ENCODE peak calls at places on chromosomes 13 and 19, in six cellular contexts. One of them, this sample, is unnamed.

GRCh38 chr19:12484011-12484370 is 625 bp downstream of the ZNF709 start:
- DNase-seq in stimulated activated CD4-positive, alpha-beta T cell treated with anti-CD3 and anti-CD28 coated beads, Interleukin-15, amount 100 ng/mL, for 1 hour: no peak
- DNase-seq in iPS DF 6.9: no peak
- DNase-seq in endothelial cell: no peak
- DNase-seq in fibroblast of lung: peak
- DNase-seq in AG09319: no peak
- DNase-seq in this sample: no peak

GRCh38 chr13:51626749-51627148 is 42.5 kb downstream of the WDFY2 start:
- DNase-seq in fibroblast of lung: no peak
- DNase-seq in AG09319: no peak
- DNase-seq in stimulated activated CD4-positive, alpha-beta T cell treated with anti-CD3 and anti-CD28 coated beads, Interleukin-15, amount 100 ng/mL, for 1 hour: no peak
- DNase-seq in iPS DF 6.9: no peak
- DNase-seq in endothelial cell: no peak
- DNase-seq in this sample: no peak

GRCh38 chr19:31439270-31439573 is 90.0 kb upstream of the TSHZ3 start:
- DNase-seq in AG09319: no peak
- DNase-seq in endothelial cell: no peak
- DNase-seq in stimulated activated CD4-positive, alpha-beta T cell treated with anti-CD3 and anti-CD28 coated beads, Interleukin-15, amount 100 ng/mL, for 1 hour: no peak
- DNase-seq in fibroblast of lung: no peak
- DNase-seq in iPS DF 6.9: no peak
- DNase-seq in this sample: no peak

GRCh38 chr19:29841559-29842367 is 30.0 kb downstream of the CCNE1 start:
- DNase-seq in iPS DF 6.9: no peak
- DNase-seq in endothelial cell: no peak
- DNase-seq in AG09319: no peak
- DNase-seq in fibroblast of lung: no peak
- DNase-seq in stimulated activated CD4-positive, alpha-beta T cell treated with anti-CD3 and anti-CD28 coated beads, Interleukin-15, amount 100 ng/mL, for 1 hour: no peak
- DNase-seq in this sample: no peak

GRCh38 chr13:29845440-29846056 is 4.9 kb downstream of the UBL3 start:
- DNase-seq in AG09319: no peak
- DNase-seq in iPS DF 6.9: no peak
- DNase-seq in fibroblast of lung: peak
- DNase-seq in endothelial cell: no peak
- DNase-seq in stimulated activated CD4-positive, alpha-beta T cell treated with anti-CD3 and anti-CD28 coated beads, Interleukin-15, amount 100 ng/mL, for 1 hour: no peak
- DNase-seq in this sample: no peak

GRCh38 chr13:104799152-104799551 is 1732.9 kb upstream of the SLC10A2 start:
- DNase-seq in fibroblast of lung: no peak
- DNase-seq in AG09319: no peak
- DNase-seq in stimulated activated CD4-positive, alpha-beta T cell treated with anti-CD3 and anti-CD28 coated beads, Interleukin-15, amount 100 ng/mL, for 1 hour: no peak
- DNase-seq in endothelial cell: no peak
- DNase-seq in iPS DF 6.9: no peak
- DNase-seq in this sample: no peak

GRCh38 chr13:95201814-95202521 is 99.3 kb downstream of the ABCC4 start:
- DNase-seq in iPS DF 6.9: no peak
- DNase-seq in fibroblast of lung: peak
- DNase-seq in endothelial cell: no peak
- DNase-seq in AG09319: no peak
- DNase-seq in stimulated activated CD4-positive, alpha-beta T cell treated with anti-CD3 and anti-CD28 coated beads, Interleukin-15, amount 100 ng/mL, for 1 hour: no peak
- DNase-seq in this sample: no peak

GRCh38 chr13:24680258-24680920 is at the start of gene ATP12A:
- DNase-seq in endothelial cell: peak
- DNase-seq in AG09319: no peak
- DNase-seq in fibroblast of lung: no peak
- DNase-seq in iPS DF 6.9: no peak
- DNase-seq in stimulated activated CD4-positive, alpha-beta T cell treated with anti-CD3 and anti-CD28 coated beads, Interleukin-15, amount 100 ng/mL, for 1 hour: peak
- DNase-seq in this sample: no peak

GRCh38 chr19:47729468-47729798 is 15.9 kb upstream of the NOP53 start:
- DNase-seq in stimulated activated CD4-positive, alpha-beta T cell treated with anti-CD3 and anti-CD28 coated beads, Interleukin-15, amount 100 ng/mL, for 1 hour: no peak
- DNase-seq in fibroblast of lung: peak
- DNase-seq in AG09319: peak
- DNase-seq in endothelial cell: peak
- DNase-seq in iPS DF 6.9: no peak
- DNase-seq in this sample: no peak

GRCh38 chr19:53308339-53308811 is 25.2 kb upstream of the ZNF845 start:
- DNase-seq in fibroblast of lung: peak
- DNase-seq in AG09319: no peak
- DNase-seq in iPS DF 6.9: peak
- DNase-seq in endothelial cell: peak
- DNase-seq in stimulated activated CD4-positive, alpha-beta T cell treated with anti-CD3 and anti-CD28 coated beads, Interleukin-15, amount 100 ng/mL, for 1 hour: no peak
- DNase-seq in this sample: no peak

GRCh38 chr13:27578121-27579030 is 42.0 kb downstream of the LNX2 start:
- DNase-seq in AG09319: no peak
- DNase-seq in iPS DF 6.9: no peak
- DNase-seq in endothelial cell: no peak
- DNase-seq in stimulated activated CD4-positive, alpha-beta T cell treated with anti-CD3 and anti-CD28 coated beads, Interleukin-15, amount 100 ng/mL, for 1 hour: no peak
- DNase-seq in fibroblast of lung: no peak
- DNase-seq in this sample: no peak

GRCh38 chr13:51249254-51249653 is 27.1 kb downstream of the FAM124A start:
- DNase-seq in AG09319: no peak
- DNase-seq in stimulated activated CD4-positive, alpha-beta T cell treated with anti-CD3 and anti-CD28 coated beads, Interleukin-15, amount 100 ng/mL, for 1 hour: no peak
- DNase-seq in fibroblast of lung: peak
- DNase-seq in endothelial cell: no peak
- DNase-seq in iPS DF 6.9: no peak
- DNase-seq in this sample: no peak

GRCh38 chr19:11446652-11447301 is 11.3 kb downstream of the PRKCSH start:
- DNase-seq in stimulated activated CD4-positive, alpha-beta T cell treated with anti-CD3 and anti-CD28 coated beads, Interleukin-15, amount 100 ng/mL, for 1 hour: peak
- DNase-seq in iPS DF 6.9: no peak
- DNase-seq in AG09319: no peak
- DNase-seq in endothelial cell: peak
- DNase-seq in fibroblast of lung: peak
- DNase-seq in this sample: no peak

GRCh38 chr13:94968040-94968756 is 255.9 kb upstream of the SOX21 start:
- DNase-seq in endothelial cell: peak
- DNase-seq in stimulated activated CD4-positive, alpha-beta T cell treated with anti-CD3 and anti-CD28 coated beads, Interleukin-15, amount 100 ng/mL, for 1 hour: no peak
- DNase-seq in AG09319: no peak
- DNase-seq in fibroblast of lung: peak
- DNase-seq in iPS DF 6.9: no peak
- DNase-seq in this sample: no peak

GRCh38 chr13:33213024-33213795 is 72.3 kb downstream of the STARD13 start:
- DNase-seq in stimulated activated CD4-positive, alpha-beta T cell treated with anti-CD3 and anti-CD28 coated beads, Interleukin-15, amount 100 ng/mL, for 1 hour: no peak
- DNase-seq in AG09319: no peak
- DNase-seq in endothelial cell: no peak
- DNase-seq in iPS DF 6.9: no peak
- DNase-seq in fibroblast of lung: no peak
- DNase-seq in this sample: no peak

GRCh38 chr13:73059460-73060250 is 850 bp downstream of the KLF5 start:
- DNase-seq in fibroblast of lung: no peak
- DNase-seq in stimulated activated CD4-positive, alpha-beta T cell treated with anti-CD3 and anti-CD28 coated beads, Interleukin-15, amount 100 ng/mL, for 1 hour: peak
- DNase-seq in AG09319: no peak
- DNase-seq in iPS DF 6.9: no peak
- DNase-seq in endothelial cell: peak
- DNase-seq in this sample: peak

GRCh38 chr19:33440241-33440640 is 66.7 kb downstream of the CEBPG start:
- DNase-seq in fibroblast of lung: no peak
- DNase-seq in iPS DF 6.9: no peak
- DNase-seq in endothelial cell: no peak
- DNase-seq in AG09319: no peak
- DNase-seq in stimulated activated CD4-positive, alpha-beta T cell treated with anti-CD3 and anti-CD28 coated beads, Interleukin-15, amount 100 ng/mL, for 1 hour: no peak
- DNase-seq in this sample: no peak

GRCh38 chr19:21328402-21328801 is 808 bp downstream of the ZNF708 start:
- DNase-seq in fibroblast of lung: no peak
- DNase-seq in iPS DF 6.9: no peak
- DNase-seq in AG09319: no peak
- DNase-seq in stimulated activated CD4-positive, alpha-beta T cell treated with anti-CD3 and anti-CD28 coated beads, Interleukin-15, amount 100 ng/mL, for 1 hour: no peak
- DNase-seq in endothelial cell: no peak
- DNase-seq in this sample: peak

GRCh38 chr13:26219726-26220125 is 2.4 kb downstream of the RNF6 start:
- DNase-seq in iPS DF 6.9: no peak
- DNase-seq in AG09319: no peak
- DNase-seq in stimulated activated CD4-positive, alpha-beta T cell treated with anti-CD3 and anti-CD28 coated beads, Interleukin-15, amount 100 ng/mL, for 1 hour: no peak
- DNase-seq in fibroblast of lung: peak
- DNase-seq in endothelial cell: no peak
- DNase-seq in this sample: no peak

GRCh38 chr19:46618670-46619231 is 6.1 kb downstream of the PTGIR start:
- DNase-seq in endothelial cell: no peak
- DNase-seq in stimulated activated CD4-positive, alpha-beta T cell treated with anti-CD3 and anti-CD28 coated beads, Interleukin-15, amount 100 ng/mL, for 1 hour: no peak
- DNase-seq in iPS DF 6.9: no peak
- DNase-seq in AG09319: no peak
- DNase-seq in fibroblast of lung: peak
- DNase-seq in this sample: no peak

GRCh38 chr13:27632214-27632613 is 10.5 kb downstream of the POLR1D start:
- DNase-seq in iPS DF 6.9: no peak
- DNase-seq in fibroblast of lung: no peak
- DNase-seq in endothelial cell: no peak
- DNase-seq in AG09319: no peak
- DNase-seq in stimulated activated CD4-positive, alpha-beta T cell treated with anti-CD3 and anti-CD28 coated beads, Interleukin-15, amount 100 ng/mL, for 1 hour: no peak
- DNase-seq in this sample: no peak